ENCODE peak calls at places on chromosomes 13 and 19, in five cellular contexts. X is mucosa of gallbladder, J is hepatocyte, K is Right ventricle myocardium superior, V is NCI-H1105. U is an unnamed sample.

GRCh38 chr13:74246398-74246975 is 112.3 kb upstream of the KLF12 start:
- DNase-seq in X (peak; percentile 11), J (no peak), K (no peak), V (no peak), U (no peak)

GRCh38 chr13:49097374-49097773 is 121.7 kb downstream of the FNDC3A start:
- DNase-seq in X (no peak), J (no peak), K (no peak), V (no peak), U (no peak)

GRCh38 chr19:543912-544608 is at the start of gene GZMM:
- DNase-seq in X (no peak), J (no peak), K (no peak), V (no peak), U (no peak)

GRCh38 chr19:46288896-46289588 is 7.8 kb upstream of the HIF3A start:
- DNase-seq in X (no peak), J (peak; percentile 73), K (no peak), V (no peak), U (no peak)

GRCh38 chr13:111962431-111962891 is 104.5 kb upstream of the SOX1 start:
- DNase-seq in X (no peak), J (peak; percentile 18), K (no peak), V (no peak), U (no peak)

GRCh38 chr19:1105217-1105872 is 1.6 kb downstream of the GPX4 start:
- DNase-seq in X (no peak), J (no peak), K (no peak), V (no peak), U (no peak)

GRCh38 chr19:30784850-30785459 is 412.8 kb downstream of the ZNF536 start:
- DNase-seq in X (peak; percentile 51), J (peak; percentile 52), K (peak; percentile 67), V (peak; percentile 38), U (no peak)

GRCh38 chr13:78430166-78430791 is 173.1 kb downstream of the POU4F1 start:
- DNase-seq in X (no peak), J (no peak), K (no peak), V (no peak), U (no peak)

GRCh38 chr13:79481685-79482052 is 714 bp downstream of the NDFIP2 start:
- DNase-seq in X (no peak), J (peak; percentile 25), K (no peak), V (no peak), U (no peak)